ENCODE peak calls at places on chromosomes 13 and 19, in seven cellular contexts. J is foreskin fibroblast, G is natural killer cell, R is brain microvascular endothelial cell, T is left lung, W is PC-9, C is AG09309. E is an unnamed sample.
A peak's percentile ranks its signal among the peaks of the same experiment; 100 is the strongest.

GRCh38 chr19:37867831-37868230 is 38.6 kb downstream of the WDR87 start:
- DNase-seq in R (peak; percentile 29), W (no peak), T (no peak), G (no peak), J (peak; percentile 63), C (peak; percentile 37), E (no peak)

GRCh38 chr13:111461445-111462149 is 141.2 kb downstream of the TEX29 start:
- DNase-seq in W (no peak), G (no peak), T (no peak), R (no peak), C (no peak), J (no peak), E (no peak)

GRCh38 chr19:531753-532571 is at the start of gene CDC34:
- DNase-seq in G (no peak), C (no peak), J (peak; percentile 30), R (no peak), T (no peak), W (no peak), E (no peak)

GRCh38 chr19:46115396-46116109 is 8.9 kb downstream of the IGFL3 start:
- DNase-seq in R (peak; percentile 41), G (no peak), J (peak; percentile 89), T (no peak), C (peak; percentile 23), W (peak; percentile 57), E (no peak)

GRCh38 chr13:87426737-87427136 is 244.4 kb upstream of the SLITRK5 start:
- DNase-seq in W (no peak), R (no peak), T (no peak), G (no peak), C (no peak), J (no peak), E (no peak)

GRCh38 chr19:30781519-30781918 is 409.3 kb downstream of the ZNF536 start:
- DNase-seq in J (peak; percentile 2), G (no peak), W (no peak), R (no peak), C (no peak), T (no peak), E (no peak)

GRCh38 chr19:9883231-9883758 is 48.2 kb downstream of the PIN1 start:
- DNase-seq in C (no peak), J (no peak), G (no peak), R (no peak), T (no peak), W (peak; percentile 50), E (no peak)

GRCh38 chr13:42409061-42409460 is 137.1 kb downstream of the AKAP11 start:
- DNase-seq in R (no peak), W (no peak), G (no peak), T (no peak), J (no peak), C (no peak), E (no peak)

GRCh38 chr19:2615782-2616181 is 86.7 kb downstream of the GNG7 start:
- DNase-seq in C (no peak), G (no peak), T (no peak), R (no peak), J (no peak), W (no peak), E (no peak)

GRCh38 chr13:75326173-75327131 is 155.5 kb downstream of the TBC1D4 start:
- DNase-seq in R (peak; percentile 17), J (no peak), W (no peak), T (no peak), C (no peak), G (no peak), E (peak; percentile 43)

GRCh38 chr19:13872695-13873389 is 4.1 kb upstream of the NANOS3 start:
- DNase-seq in R (no peak), C (no peak), J (peak; percentile 41), T (no peak), G (no peak), W (peak; percentile 61), E (no peak)

GRCh38 chr19:15897026-15897737 is 692 bp downstream of the CYP4F2 start:
- DNase-seq in T (no peak), G (no peak), J (no peak), W (no peak), R (no peak), C (no peak), E (no peak)

GRCh38 chr19:3006075-3006767 is 22.9 kb downstream of the TLE2 start:
- DNase-seq in T (no peak), R (no peak), C (no peak), J (no peak), W (peak; percentile 31), G (no peak), E (no peak)

GRCh38 chr19:10752237-10752912 is 34.5 kb downstream of the DNM2 start:
- DNase-seq in R (no peak), G (no peak), C (no peak), J (no peak), T (no peak), W (no peak), E (no peak)

GRCh38 chr19:41327076-41327475 is 17.1 kb downstream of the CCDC97 start:
- DNase-seq in G (peak; percentile 31), W (no peak), C (no peak), T (no peak), J (peak; percentile 13), R (no peak), E (no peak)

GRCh38 chr19:13437919-13438618 is 68.2 kb downstream of the CACNA1A start:
- DNase-seq in G (no peak), R (no peak), W (no peak), C (no peak), T (no peak), J (no peak), E (no peak)

GRCh38 chr19:31262673-31263308 is 86.4 kb downstream of the TSHZ3 start:
- DNase-seq in J (peak; percentile 39), R (no peak), T (peak; percentile 23), C (no peak), W (no peak), G (no peak), E (no peak)

DNA sequence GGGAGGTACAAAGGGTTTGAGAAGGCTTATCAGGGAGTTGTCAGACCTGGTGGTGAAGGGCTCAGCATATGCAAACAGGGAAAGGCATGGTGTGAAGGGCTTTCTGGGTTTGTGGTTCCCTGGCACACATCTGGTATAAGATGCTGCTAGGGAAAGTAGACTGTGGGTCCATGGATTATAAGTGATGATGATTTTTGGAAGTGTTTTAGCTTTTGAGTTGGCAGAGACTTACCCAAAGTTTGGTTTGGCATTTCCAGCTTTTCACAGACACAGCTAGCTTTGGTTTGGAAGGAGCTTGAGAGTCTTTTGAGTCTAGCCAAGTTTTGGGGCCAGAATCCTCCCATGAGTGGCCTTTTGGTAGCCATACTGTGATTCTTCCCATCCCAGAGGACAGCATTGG is 2.3 kb downstream of the TRIM28 start:
- DNase-seq in C (no peak), W (no peak), G (no peak), T (no peak), J (no peak), R (no peak), E (no peak)
- TF ChIP-seq CTCF in C (no peak), W (no peak), G (no peak), T (no peak), J (no peak), R (no peak), E (no peak)

DNA sequence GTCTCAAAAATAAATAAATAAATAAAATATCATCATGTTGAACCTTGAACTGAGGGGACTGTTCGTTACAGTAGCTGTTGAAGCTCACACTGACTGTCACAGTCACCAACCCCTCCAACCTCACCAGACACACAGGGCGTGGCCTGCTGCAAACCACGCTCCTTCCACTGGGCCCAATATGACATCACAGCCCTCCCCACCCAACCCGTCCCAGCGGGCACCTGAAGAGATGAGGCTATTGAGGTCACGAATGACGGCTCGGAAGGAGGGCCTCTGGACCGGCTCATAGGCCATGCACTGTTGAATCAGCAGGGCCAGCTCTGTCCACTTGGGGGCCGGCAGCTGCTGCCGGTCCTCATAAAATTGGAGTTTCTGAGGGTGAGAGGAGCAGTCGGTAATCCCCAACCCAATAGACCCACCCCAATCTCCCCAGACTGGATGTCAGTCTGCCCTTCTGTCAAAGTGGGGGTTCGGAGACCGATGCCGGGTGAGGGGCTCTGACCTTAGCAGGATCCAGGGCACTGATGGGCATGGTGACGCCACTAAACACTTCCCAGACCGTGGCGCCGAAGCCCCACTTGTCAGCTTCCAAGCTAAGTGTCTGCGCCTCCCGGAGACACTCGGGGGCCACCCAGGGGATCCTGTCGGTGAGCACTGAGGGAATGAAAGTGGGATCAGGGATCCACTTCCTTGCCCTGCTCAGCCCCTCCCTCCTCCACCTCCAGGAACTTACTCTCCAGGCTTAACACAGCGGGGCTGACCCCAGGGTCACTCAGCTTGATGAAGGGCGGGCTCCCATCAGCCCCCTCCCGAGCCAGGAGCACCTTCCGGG is 13.2 kb downstream of the JAK3 start:
- DNase-seq in C (no peak), G (no peak), T (no peak), W (no peak), R (no peak), J (no peak), E (no peak)
- TF ChIP-seq CTCF in C (peak; percentile 12), G (no peak), T (no peak), W (no peak), R (peak; percentile 43), J (no peak), E (no peak)

DNA sequence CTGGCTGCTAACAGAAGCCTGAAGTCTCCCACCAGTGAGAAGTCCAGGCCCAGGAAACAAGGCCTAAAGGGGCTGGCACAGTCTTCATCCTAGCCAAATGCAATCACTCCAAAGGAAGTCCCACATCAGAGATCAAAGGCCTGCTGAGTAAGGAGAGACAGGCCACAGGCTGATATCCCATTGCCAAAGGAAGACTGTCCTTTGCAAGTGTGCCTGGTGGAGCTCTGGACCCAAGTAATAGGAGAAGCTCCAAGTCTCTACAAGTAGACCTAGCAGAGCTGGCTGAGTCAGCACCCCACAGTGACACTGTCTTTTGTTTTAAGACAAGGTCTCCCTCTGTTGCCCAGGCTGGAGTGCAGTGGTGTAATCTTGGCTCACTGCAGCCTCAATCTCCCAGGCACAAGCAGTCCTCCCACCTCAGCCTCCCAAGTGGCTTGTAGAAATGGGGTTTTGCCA is 4.5 kb downstream of the DBP start:
- DNase-seq in C (no peak), R (no peak), T (no peak), G (no peak), J (peak; percentile 70), W (no peak), E (no peak)
- TF ChIP-seq CTCF in C (no peak), R (no peak), T (no peak), G (no peak), J (no peak), W (no peak), E (no peak)

GRCh38 chr13:49545661-49546060 is 39.7 kb downstream of the RCBTB1 start:
- DNase-seq in G (no peak), R (no peak), C (no peak), T (no peak), W (no peak), J (no peak), E (no peak)

GRCh38 chr13:49546559-49546958 is 38.8 kb downstream of the RCBTB1 start:
- DNase-seq in W (no peak), G (no peak), T (no peak), C (no peak), J (no peak), R (no peak), E (no peak)

GRCh38 chr13:49551245-49551644 is 34.1 kb downstream of the RCBTB1 start:
- DNase-seq in J (no peak), R (no peak), G (no peak), W (no peak), C (no peak), T (no peak), E (no peak)

GRCh38 chr13:49553888-49554287 is 31.5 kb downstream of the RCBTB1 start:
- DNase-seq in C (no peak), G (no peak), T (no peak), R (no peak), W (no peak), J (no peak), E (no peak)

GRCh38 chr13:49549289-49549688 is 36.1 kb downstream of the RCBTB1 start:
- DNase-seq in C (no peak), W (no peak), T (no peak), G (no peak), J (no peak), R (no peak), E (no peak)
- TF ChIP-seq CTCF in C (peak; percentile 27), W (no peak), T (no peak), G (no peak), J (no peak), R (peak; percentile 29), E (no peak)

E was measured in CD4-positive, alpha-beta T cell.